ENCODE peak calls at places on chromosome 1, in six cellular contexts. F, T, B, N, Y and L are unnamed samples.

GRCh38 chr1:199954701-199955100 is 72.8 kb upstream of the NR5A2 start:
- DNase-seq in F (peak; percentile 26), T (no peak), B (peak; percentile 9), N (no peak), Y (no peak), L (no peak)

GRCh38 chr1:43274804-43275180 is 5.0 kb downstream of the TMEM125 start:
- DNase-seq in F (no peak), T (no peak), B (no peak), N (no peak), Y (no peak), L (no peak)

GRCh38 chr1:229024528-229025119 is 246.3 kb upstream of the RAB4A start:
- DNase-seq in F (peak; percentile 54), T (peak; percentile 82), B (peak; percentile 91), N (peak; percentile 97), Y (no peak), L (no peak)

GRCh38 chr1:205812271-205812877 is 624 bp downstream of the SLC41A1 start:
- DNase-seq in F (peak; percentile 47), T (no peak), B (peak; percentile 15), N (peak; percentile 10), Y (no peak), L (no peak)

GRCh38 chr1:195717651-195718050 is 890.6 kb downstream of the KCNT2 start:
- DNase-seq in F (no peak), T (peak; percentile 9), B (peak; percentile 2), N (peak; percentile 30), Y (no peak), L (no peak)

GRCh38 chr1:225651872-225652725 is 824 bp downstream of the ENAH start:
- DNase-seq in F (no peak), T (peak; percentile 23), B (no peak), N (peak; percentile 59), Y (no peak), L (peak; percentile 1)

GRCh38 chr1:33322870-33323585 is 2.1 kb upstream of the A3GALT2 start:
- DNase-seq in F (no peak), T (no peak), B (no peak), N (no peak), Y (no peak), L (no peak)

GRCh38 chr1:58190614-58191013 is 355.9 kb downstream of the OMA1 start:
- DNase-seq in F (no peak), T (no peak), B (no peak), N (no peak), Y (no peak), L (no peak)

GRCh38 chr1:61399192-61399591 is 316.8 kb downstream of the NFIA start:
- DNase-seq in F (no peak), T (no peak), B (no peak), N (no peak), Y (no peak), L (no peak)